ENCODE peak calls at places on chromosomes 7 and 10, in eight cellular contexts. N, X, S, E, V, P, J and B are unnamed samples.
A peak's percentile ranks its signal among the peaks of the same experiment; 100 is the strongest.

GRCh38 chr7:154647625-154648024 is 355.3 kb downstream of the PAXIP1 start:
- DNase-seq in V (no peak), S (no peak), X (no peak), N (no peak), J (no peak), E (no peak), P (no peak), B (no peak)

GRCh38 chr7:13259908-13260307 is 572.5 kb downstream of the ARL4A start:
- DNase-seq in J (no peak), V (no peak), X (no peak), S (no peak), N (no peak), E (peak; percentile 10), P (no peak), B (no peak)

GRCh38 chr10:125144693-125145623 is 15.4 kb downstream of the CTBP2 start:
- DNase-seq in V (no peak), S (no peak), J (no peak), N (no peak), E (peak; percentile 72), P (no peak), X (no peak), B (peak; percentile 69)

GRCh38 chr7:74364061-74364460 is 74.9 kb downstream of the CLIP2 start:
- DNase-seq in V (no peak), X (no peak), E (no peak), S (no peak), P (no peak), J (no peak), N (no peak), B (no peak)

GRCh38 chr7:134533288-134533771 is 6.0 kb downstream of the AKR1B10 start:
- DNase-seq in J (no peak), E (no peak), X (no peak), S (no peak), P (no peak), N (no peak), V (no peak), B (no peak)

GRCh38 chr7:77657427-77658331 is 38.6 kb upstream of the RSBN1L start:
- DNase-seq in X (no peak), P (no peak), S (no peak), J (no peak), V (no peak), E (peak; percentile 73), N (no peak), B (no peak)

GRCh38 chr7:35826751-35827150 is 25.9 kb downstream of the SEPTIN7 start:
- DNase-seq in E (no peak), S (no peak), P (no peak), X (no peak), V (no peak), N (no peak), J (no peak), B (no peak)

GRCh38 chr10:82969405-82969804 is 1094.4 kb downstream of the NRG3 start:
- DNase-seq in P (no peak), E (peak; percentile 37), J (no peak), N (no peak), S (no peak), X (no peak), V (no peak), B (no peak)

GRCh38 chr7:84058311-84059076 is 136.1 kb downstream of the SEMA3A start:
- DNase-seq in V (no peak), P (no peak), S (no peak), X (no peak), E (peak; percentile 82), N (no peak), J (no peak), B (no peak)

GRCh38 chr10:10869592-10869991 is 148.1 kb upstream of the CELF2 start:
- DNase-seq in N (no peak), V (no peak), P (no peak), X (no peak), E (peak; percentile 39), S (no peak), J (no peak), B (no peak)

GRCh38 chr10:27695704-27696103 is 49.9 kb downstream of the MKX start:
- DNase-seq in E (no peak), J (no peak), N (no peak), P (no peak), S (no peak), V (no peak), X (no peak), B (no peak)

GRCh38 chr7:74203157-74203556 is 6.6 kb upstream of the LAT2 start:
- DNase-seq in E (peak; percentile 63), V (peak; percentile 44), S (no peak), P (no peak), N (no peak), X (no peak), J (no peak), B (peak; percentile 10)

GRCh38 chr7:130390486-130390885 is 10.2 kb downstream of the CPA1 start:
- DNase-seq in N (no peak), P (no peak), E (peak; percentile 61), X (no peak), V (no peak), J (no peak), S (no peak), B (no peak)

GRCh38 chr10:108469940-108470339 is 1305.4 kb upstream of the SORCS1 start:
- DNase-seq in E (no peak), X (no peak), V (no peak), P (no peak), J (no peak), N (no peak), S (no peak), B (no peak)

GRCh38 chr10:17510242-17510908 is 56.0 kb upstream of the ST8SIA6 start:
- DNase-seq in E (no peak), X (no peak), N (no peak), P (no peak), V (no peak), S (no peak), J (no peak), B (no peak)

GRCh38 chr7:32890010-32890552 is 1.5 kb downstream of the KBTBD2 start:
- DNase-seq in J (no peak), E (peak; percentile 78), P (no peak), S (no peak), X (no peak), N (no peak), V (no peak), B (peak; percentile 49)

GRCh38 chr7:17986826-17987225 is 40.8 kb downstream of the PRPS1L1 start:
- DNase-seq in E (peak; percentile 82), N (no peak), J (no peak), P (no peak), S (no peak), V (no peak), X (no peak), B (no peak)

GRCh38 chr10:22648547-22648961 is 65.8 kb downstream of the PIP4K2A start:
- DNase-seq in J (no peak), S (no peak), P (no peak), V (no peak), X (no peak), N (no peak), E (peak; percentile 69), B (no peak)

GRCh38 chr7:18338910-18339309 is 156.6 kb upstream of the HDAC9 start:
- DNase-seq in S (no peak), X (no peak), V (no peak), J (no peak), N (no peak), E (no peak), P (no peak), B (no peak)

GRCh38 chr7:24741691-24742639 is 15.3 kb downstream of the GSDME start:
- DNase-seq in J (no peak), N (peak; percentile 95), S (no peak), P (peak; percentile 78), X (no peak), E (peak; percentile 95), V (no peak), B (no peak)
- H3K4me3 ChIP-seq in J (no peak overlapping the region), N (no peak overlapping the region), S (no peak overlapping the region), P (no peak overlapping the region), X (no peak overlapping the region), E (no peak overlapping the region), V (no peak overlapping the region), B (no peak overlapping the region)

GRCh38 chr10:48414160-48414559 is 107.7 kb downstream of the MAPK8 start:
- DNase-seq in J (no peak), V (no peak), E (no peak), N (no peak), P (no peak), X (no peak), S (no peak), B (no peak)

GRCh38 chr10:48418189-48418588 is 111.7 kb downstream of the MAPK8 start:
- DNase-seq in V (no peak), E (no peak), X (no peak), P (no peak), S (no peak), J (no peak), N (no peak), B (no peak)

GRCh38 chr10:48417374-48417773 is 110.9 kb downstream of the MAPK8 start:
- DNase-seq in X (no peak), P (no peak), J (no peak), E (no peak), N (no peak), S (no peak), V (no peak), B (no peak)

GRCh38 chr10:48414778-48415177 is 108.3 kb downstream of the MAPK8 start:
- DNase-seq in X (no peak), V (no peak), J (no peak), E (no peak), S (no peak), N (no peak), P (no peak), B (no peak)

GRCh38 chr10:48416584-48417232 is 110.2 kb downstream of the MAPK8 start:
- DNase-seq in P (no peak), N (no peak), V (no peak), J (no peak), X (no peak), S (no peak), E (no peak), B (no peak)
- TF ChIP-seq CTCF in P (no peak), N (peak; percentile 22), V (no peak), J (no peak), X (no peak), S (no peak), E (peak; percentile 14), B (peak; percentile 49)

DNA sequence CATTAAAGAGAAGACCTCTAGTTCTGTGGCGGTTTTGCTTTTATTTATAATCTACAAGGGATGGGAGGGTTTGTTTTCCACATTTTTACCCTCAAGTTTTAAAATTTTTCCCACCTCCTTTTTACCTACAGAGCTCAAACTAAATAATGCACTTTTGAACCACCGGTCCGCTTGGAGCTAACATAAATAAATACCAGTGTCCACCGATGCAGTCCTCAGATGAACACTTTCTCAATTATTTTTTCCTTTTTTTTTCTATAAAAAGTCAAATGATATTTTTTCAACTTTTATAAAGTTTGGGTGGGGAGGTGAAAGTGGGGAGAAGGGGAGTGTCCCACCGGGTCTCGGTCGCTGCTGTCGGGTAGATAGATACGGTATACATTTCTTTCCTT is 3.3 kb downstream of the ZNF503 start:
- DNase-seq in S (no peak), P (no peak), N (no peak), V (no peak), X (no peak), E (no peak), J (no peak), B (no peak)
- H3K4me3 ChIP-seq in S (peak overlapping the region; percentile 81), P (peak overlapping the region; percentile 88), N (peak overlapping the region; percentile 62), V (peak overlapping the region; percentile 72), X (peak overlapping the region; percentile 96), E (peak overlapping the region; percentile 79), J (peak overlapping the region; percentile 93), B (no peak overlapping the region)

DNA sequence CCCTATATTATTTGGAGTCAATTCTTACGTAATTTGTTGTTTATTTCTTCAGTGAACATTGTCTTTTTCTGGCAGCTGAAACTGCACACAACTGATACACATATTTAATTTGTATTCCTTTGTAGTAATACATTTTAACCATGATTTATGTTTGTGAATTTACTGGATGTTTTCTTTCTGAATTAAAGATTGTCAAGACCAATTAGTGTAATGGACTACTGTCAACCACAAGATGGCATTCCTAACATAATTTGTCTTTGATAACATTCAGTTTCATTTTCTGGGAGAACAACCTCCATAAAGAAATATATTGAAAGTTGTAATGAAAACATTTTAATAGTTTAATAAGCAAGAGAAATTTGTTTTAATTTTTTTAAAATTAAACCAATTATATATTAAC is 10.1 kb downstream of the THNSL1 start:
- DNase-seq in S (no peak), X (no peak), E (peak; percentile 61), P (no peak), V (no peak), N (no peak), J (no peak), B (no peak)
- TF ChIP-seq CTCF in S (no peak), X (no peak), E (peak; percentile 36), P (no peak), V (peak; percentile 49), N (peak; percentile 80), J (peak; percentile 55), B (peak; percentile 38)